ENCODE peak calls at places on chromosomes 6 and 20, in four cellular contexts. U is HTR-8/SVneo, T is A549, V is AG09319. A is an unnamed sample.

GRCh38 chr6:169971171-169971861 is 219.9 kb downstream of the ERMARD start:
- DNase-seq in U (no peak), T (no peak), V (no peak), A (no peak)

GRCh38 chr20:51452091-51452613 is 90.4 kb downstream of the NFATC2 start:
- DNase-seq in U (no peak), T (no peak), V (no peak), A (no peak)

GRCh38 chr6:4459032-4459431 is 317.2 kb upstream of the CDYL start:
- DNase-seq in U (peak; percentile 56), T (peak; percentile 37), V (peak; percentile 31), A (no peak)

GRCh38 chr20:584375-585301 is 25.5 kb downstream of the TCF15 start:
- DNase-seq in U (no peak), T (peak; percentile 43), V (no peak), A (no peak)

GRCh38 chr6:15410752-15411151 is 164.9 kb downstream of the JARID2 start:
- DNase-seq in U (no peak), T (no peak), V (no peak), A (no peak)

GRCh38 chr6:85406641-85407075 is 43.2 kb upstream of the NT5E start:
- DNase-seq in U (no peak), T (no peak), V (no peak), A (no peak)

GRCh38 chr6:104525677-104526322 is 333.9 kb downstream of the HACE1 start:
- DNase-seq in U (peak; percentile 52), T (peak; percentile 69), V (no peak), A (peak; percentile 56)

GRCh38 chr6:121767254-121767653 is 331.8 kb downstream of the GJA1 start:
- DNase-seq in U (no peak), T (no peak), V (no peak), A (no peak)

GRCh38 chr6:15974817-15975216 is 154.1 kb upstream of the MYLIP start:
- DNase-seq in U (no peak), T (no peak), V (no peak), A (no peak)

GRCh38 chr6:11780097-11780428 is 1.5 kb upstream of the ADTRP start:
- DNase-seq in U (no peak), T (no peak), V (no peak), A (no peak)

GRCh38 chr20:17648782-17649730 is 33.0 kb downstream of the RRBP1 start:
- DNase-seq in U (no peak), T (peak; percentile 26), V (no peak), A (peak; percentile 30)